ENCODE peak calls at places on chromosomes 6 and 20, in six cellular contexts. Q is Karpas-422, M is fibroblast of lung, F is cardiac fibroblast, T is AG04450, P is psoas muscle. L is an unnamed sample.

GRCh38 chr6:87941556-87942358 is 105.9 kb upstream of the SPACA1 start:
- DNase-seq in M (no peak), T (no peak), F (no peak), P (no peak), Q (no peak), L (no peak)

GRCh38 chr6:125824946-125825786 is 34.4 kb downstream of the NCOA7 start:
- DNase-seq in P (no peak), M (no peak), Q (no peak), F (no peak), T (no peak), L (no peak)

GRCh38 chr6:139173822-139174221 is 38.9 kb downstream of the HECA start:
- DNase-seq in P (no peak), F (no peak), T (no peak), Q (no peak), M (no peak), L (no peak)

GRCh38 chr6:48837744-48838143 is 625.3 kb downstream of the MMUT start:
- DNase-seq in F (no peak), M (no peak), P (no peak), T (no peak), Q (no peak), L (no peak)

GRCh38 chr6:145836170-145836569 is 21.6 kb upstream of the FBXO30 start:
- DNase-seq in T (no peak), P (no peak), Q (no peak), F (peak), M (peak), L (no peak)

GRCh38 chr6:84432616-84433015 is 205.2 kb upstream of the CEP162 start:
- DNase-seq in F (peak), T (no peak), P (no peak), Q (no peak), M (peak), L (no peak)

GRCh38 chr20:11229772-11230171 is 556.0 kb upstream of the JAG1 start:
- DNase-seq in M (peak), F (peak), Q (no peak), P (peak), T (peak), L (no peak)

GRCh38 chr6:48747040-48747439 is 636.0 kb upstream of the PTCHD4 start:
- DNase-seq in P (no peak), M (peak), Q (peak), T (no peak), F (no peak), L (no peak)

GRCh38 chr20:10982692-10983091 is 308.9 kb upstream of the JAG1 start:
- DNase-seq in M (peak), F (peak), T (peak), Q (no peak), P (peak), L (no peak)

GRCh38 chr6:129369737-129370136 is 340.2 kb downstream of the ARHGAP18 start:
- DNase-seq in F (no peak), T (no peak), Q (no peak), M (no peak), P (no peak), L (no peak)

GRCh38 chr6:21856096-21856825 is 262.7 kb downstream of the SOX4 start:
- DNase-seq in T (peak), F (peak), M (peak), P (no peak), Q (no peak), L (peak)

GRCh38 chr20:47862841-47863240 is 77.6 kb upstream of the SULF2 start:
- DNase-seq in P (no peak), T (no peak), Q (no peak), M (no peak), F (no peak), L (no peak)

GRCh38 chr6:41494212-41495115 is 51.7 kb upstream of the FOXP4 start:
- DNase-seq in M (no peak), T (no peak), F (peak), P (no peak), Q (no peak), L (no peak)

GRCh38 chr6:104689551-104690205 is 170.0 kb downstream of the HACE1 start:
- DNase-seq in M (no peak), Q (no peak), P (no peak), T (no peak), F (peak), L (no peak)

GRCh38 chr6:135852775-135853174 is 1.3 kb downstream of the PDE7B start:
- DNase-seq in M (peak), Q (no peak), T (no peak), F (no peak), P (no peak), L (no peak)
- H3K4me3 ChIP-seq in M (peak), Q (no peak), T (peak), F (peak), P (peak), L (no peak)

DNA sequence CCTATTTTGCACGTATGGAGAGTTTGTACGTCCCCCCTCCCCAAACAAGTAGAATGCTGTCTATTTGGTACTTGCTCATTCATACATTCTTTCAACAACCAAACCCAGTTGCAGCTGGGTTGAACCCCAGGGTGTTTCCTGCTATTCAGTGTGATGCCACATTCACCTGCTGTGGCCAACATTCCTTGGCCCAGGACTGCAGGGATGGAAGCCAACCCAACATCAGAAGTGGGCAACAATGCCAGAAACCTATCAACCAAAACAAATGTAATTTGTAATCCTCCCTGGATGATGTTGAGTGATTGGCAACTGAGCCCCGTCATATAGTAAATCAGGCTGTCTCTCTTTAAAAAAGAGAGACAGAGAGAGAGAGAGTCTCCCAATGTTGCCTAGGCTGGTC is 8.9 kb downstream of the NT5E start:
- DNase-seq in F (peak), T (no peak), Q (no peak), M (no peak), P (no peak), L (no peak)
- H3K4me3 ChIP-seq in F (no peak), T (no peak), Q (no peak), M (no peak), P (no peak), L (no peak)

GRCh38 chr6:137881522-137881886 is 14.4 kb downstream of the TNFAIP3 start:
- DNase-seq in Q (no peak), P (no peak), T (no peak), F (no peak), M (no peak), L (no peak)

GRCh38 chr6:137880633-137881521 is 13.8 kb downstream of the TNFAIP3 start:
- DNase-seq in M (no peak), T (no peak), F (no peak), P (no peak), Q (no peak), L (no peak)

GRCh38 chr6:137884428-137884827 is 17.4 kb downstream of the TNFAIP3 start:
- DNase-seq in P (no peak), T (no peak), Q (no peak), M (no peak), F (no peak), L (no peak)

GRCh38 chr6:137883400-137883888 is 16.4 kb downstream of the TNFAIP3 start:
- DNase-seq in F (peak), T (no peak), M (peak), P (no peak), Q (peak), L (peak)

DNA sequence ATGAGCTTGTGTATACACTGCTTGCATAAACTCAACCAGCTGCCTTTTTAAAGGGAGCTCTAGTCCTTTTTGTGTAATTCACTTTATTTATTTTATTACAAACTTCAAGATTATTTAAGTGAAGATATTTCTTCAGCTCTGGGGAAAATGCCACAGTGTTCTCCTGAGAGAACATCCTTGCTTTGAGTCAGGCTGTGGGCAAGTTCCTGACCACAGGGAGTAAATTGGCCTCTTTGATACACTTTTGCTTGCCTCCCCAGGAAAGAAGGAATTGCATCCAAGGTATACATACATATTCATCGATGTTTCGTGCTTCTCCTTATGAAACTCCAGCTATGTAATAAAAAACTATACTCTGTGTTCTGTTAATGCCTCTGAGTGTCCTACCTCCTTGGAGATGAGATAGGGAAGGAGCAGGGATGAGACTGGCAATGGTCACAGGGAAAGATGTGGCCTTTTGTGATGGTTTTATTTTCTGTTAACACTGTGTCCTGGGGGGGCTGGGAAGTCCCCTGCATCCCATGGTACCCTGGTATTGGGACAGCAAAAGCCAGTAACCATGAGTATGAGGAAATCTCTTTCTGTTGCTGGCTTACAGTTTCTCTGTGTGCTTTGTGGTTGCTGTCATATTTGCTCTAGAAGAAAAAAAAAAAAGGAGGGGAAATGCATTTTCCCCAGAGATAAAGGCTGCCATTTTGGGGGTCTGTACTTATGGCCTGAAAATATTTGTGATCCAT is 15.3 kb downstream of the TNFAIP3 start:
- DNase-seq in F (no peak), M (no peak), Q (peak), P (no peak), T (no peak), L (peak)
- H3K4me3 ChIP-seq in F (no peak), M (no peak), Q (no peak), P (no peak), T (no peak), L (no peak)

DNA sequence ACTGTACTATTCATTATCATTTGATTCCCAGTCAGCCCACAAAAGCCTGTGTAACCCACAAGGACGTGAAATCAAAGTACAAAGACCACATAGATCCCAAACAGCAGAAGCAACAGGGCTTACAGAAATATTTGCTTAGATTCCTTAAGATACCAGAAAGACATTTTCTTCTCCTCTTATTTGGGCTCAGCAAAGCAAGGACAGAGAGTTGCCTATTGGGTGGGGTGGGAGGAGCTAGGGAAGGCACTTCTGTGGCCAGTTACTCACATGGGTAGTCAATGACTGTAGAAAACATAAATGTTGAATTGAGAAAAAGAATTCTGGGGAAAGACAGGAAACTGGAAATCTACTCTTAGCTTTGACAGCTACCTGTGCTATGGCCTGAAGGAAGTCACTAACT is 19.8 kb downstream of the PDE7B start:
- DNase-seq in F (peak), T (no peak), M (no peak), Q (no peak), P (no peak), L (no peak)
- H3K4me3 ChIP-seq in F (no peak), T (no peak), M (no peak), Q (no peak), P (no peak), L (no peak)